ENCODE peak calls at places on chromosomes 13 and 19, in eight cellular contexts. G is K562, O is GM23248, P is mucosa of descending colon, W is pancreas, I is thoracic aorta, Y is IMR-90, E is heart right ventricle. C is an unnamed sample.
A peak's percentile ranks its signal among the peaks of the same experiment; 100 is the strongest.

GRCh38 chr19:4061683-4062575 is 4.8 kb downstream of the ZBTB7A start:
- DNase-seq in I (no peak), E (no peak), W (peak; percentile 86), P (peak; percentile 93), O (peak; percentile 39), Y (no peak), G (no peak), C (peak; percentile 83)

GRCh38 chr13:97432232-97432916 is 1.6 kb upstream of the RAP2A start:
- DNase-seq in E (no peak), Y (no peak), I (no peak), P (peak; percentile 9), O (no peak), W (no peak), G (no peak), C (no peak)

GRCh38 chr19:55103190-55103589 is 14.2 kb downstream of the PPP1R12C start:
- DNase-seq in O (no peak), G (no peak), W (no peak), Y (no peak), I (no peak), P (no peak), E (no peak), C (no peak)

GRCh38 chr13:65497265-65497664 is 1732.9 kb downstream of the PCDH9 start:
- DNase-seq in E (no peak), Y (peak; percentile 68), W (no peak), G (no peak), O (no peak), I (no peak), P (no peak), C (no peak)

GRCh38 chr19:10036601-10037071 is 23.4 kb downstream of the RDH8 start:
- DNase-seq in G (no peak), O (peak; percentile 7), I (no peak), P (no peak), Y (no peak), E (no peak), W (peak; percentile 75), C (no peak)

GRCh38 chr13:35810286-35810685 is 320.9 kb downstream of the DCLK1 start:
- DNase-seq in P (no peak), O (no peak), Y (no peak), W (no peak), E (no peak), G (no peak), I (no peak), C (no peak)

GRCh38 chr13:25242956-25243355 is 44.3 kb downstream of the MTMR6 start:
- DNase-seq in G (no peak), P (no peak), W (no peak), E (no peak), I (no peak), O (no peak), Y (no peak), C (no peak)

GRCh38 chr19:34479396-34479795 is 2.2 kb upstream of the WTIP start:
- DNase-seq in W (no peak), O (no peak), G (no peak), Y (no peak), P (no peak), I (no peak), E (no peak), C (no peak)

GRCh38 chr13:33119886-33120543 is 103.8 kb downstream of the KL start:
- DNase-seq in E (no peak), P (no peak), O (peak; percentile 22), Y (peak; percentile 39), W (no peak), G (no peak), I (no peak), C (no peak)

GRCh38 chr19:5572556-5573286 is 5.0 kb upstream of the TINCR start:
- DNase-seq in O (no peak), E (no peak), Y (no peak), I (no peak), G (no peak), W (no peak), P (peak; percentile 79), C (no peak)

GRCh38 chr13:110304256-110304655 is 2.7 kb downstream of the COL4A1 start:
- DNase-seq in Y (peak; percentile 70), E (no peak), W (no peak), O (peak; percentile 54), P (no peak), G (no peak), I (no peak), C (no peak)

GRCh38 chr13:110303644-110304043 is 3.3 kb downstream of the COL4A1 start:
- DNase-seq in W (no peak), E (no peak), P (no peak), I (no peak), Y (no peak), G (no peak), O (no peak), C (no peak)

GRCh38 chr13:110302154-110302553 is 4.8 kb downstream of the COL4A1 start:
- DNase-seq in O (no peak), Y (no peak), E (no peak), I (no peak), P (no peak), W (no peak), G (no peak), C (no peak)

GRCh38 chr13:110301606-110302131 is 5.3 kb downstream of the COL4A1 start:
- DNase-seq in E (no peak), G (no peak), I (no peak), O (peak; percentile 91), Y (peak; percentile 90), W (no peak), P (no peak), C (no peak)

GRCh38 chr13:110302986-110303385 is 4.0 kb downstream of the COL4A1 start:
- DNase-seq in O (no peak), E (no peak), W (no peak), P (no peak), I (no peak), G (no peak), Y (no peak), C (no peak)
- H3K4me3 ChIP-seq in O (no peak overlapping the region), E (no peak overlapping the region), W (no peak overlapping the region), P (no peak overlapping the region), I (peak overlapping the region; percentile 95), G (no peak overlapping the region), Y (no peak overlapping the region), C (no peak overlapping the region)

DNA sequence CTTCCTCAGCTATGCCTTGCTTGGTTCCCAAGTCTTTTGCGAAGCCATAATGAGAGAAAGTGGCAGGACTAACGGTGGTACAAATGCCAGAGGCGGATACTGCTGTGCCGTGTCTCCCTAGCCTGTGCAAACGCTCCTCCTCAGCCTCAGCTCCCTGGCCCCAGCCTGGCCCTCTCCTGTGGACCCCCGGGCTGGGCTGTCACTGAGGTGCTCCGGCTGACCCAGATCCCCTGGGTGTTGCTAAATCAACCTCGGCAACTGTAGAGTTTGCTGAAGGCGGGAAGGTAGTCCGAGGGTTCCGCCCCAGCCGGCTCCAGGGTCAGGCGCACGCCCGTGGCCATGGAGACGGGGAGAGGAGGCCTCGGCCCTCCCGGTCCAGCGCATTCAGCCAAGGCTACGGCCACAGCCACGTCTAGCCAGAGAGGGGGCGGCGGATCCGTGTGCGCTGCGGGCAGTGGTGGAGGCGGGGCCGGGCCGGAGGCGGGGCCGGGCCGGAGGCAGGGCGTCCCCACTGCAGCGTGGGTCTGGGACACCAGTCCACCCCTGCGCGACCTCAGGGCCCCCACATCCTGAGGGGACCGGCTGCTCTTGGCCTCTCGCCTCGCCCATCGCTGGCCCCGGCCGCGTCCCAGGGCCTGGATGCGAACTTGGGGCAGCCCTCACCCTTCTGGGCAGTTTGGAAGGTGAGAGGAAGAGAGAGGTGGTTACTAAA is 16.4 kb upstream of the ZNF492 start:
- DNase-seq in E (peak; percentile 58), G (no peak), Y (no peak), P (no peak), W (no peak), O (no peak), I (no peak), C (no peak)
- H3K36me3 ChIP-seq in E (no peaks in the 10 kb centered on the region), G (no peaks in the 10 kb centered on the region), Y (no peaks in the 10 kb centered on the region), P (no peaks in the 10 kb centered on the region), W (no peaks in the 10 kb centered on the region), O (no peaks in the 10 kb centered on the region), I (no peaks in the 10 kb centered on the region), C (no peaks in the 10 kb centered on the region)

GRCh38 chr19:28406966-28407365 is 806.0 kb downstream of the UQCRFS1 start:
- DNase-seq in O (no peak), I (no peak), P (no peak), E (no peak), W (no peak), G (peak; percentile 14), Y (no peak), C (no peak)
- H3K4me3 ChIP-seq in O (no peak overlapping the region), I (no peak overlapping the region), P (no peak overlapping the region), E (no peak overlapping the region), W (no peak overlapping the region), G (no peak overlapping the region), Y (no peak overlapping the region), C (no peak overlapping the region)

GRCh38 chr19:29705706-29706105 is 9.4 kb downstream of the C19orf12 start:
- DNase-seq in I (no peak), G (no peak), P (no peak), O (no peak), W (no peak), Y (no peak), E (no peak), C (no peak)
- H3K36me3 ChIP-seq in I (peaks cover 9% of the 10 kb centered on the region), G (peaks cover 19% of the 10 kb centered on the region), P (no peaks in the 10 kb centered on the region), O (no peaks in the 10 kb centered on the region), W (no peaks in the 10 kb centered on the region), Y (peaks cover 37% of the 10 kb centered on the region), E (peaks cover 7% of the 10 kb centered on the region), C (peaks cover 69% of the 10 kb centered on the region)

GRCh38 chr19:49359851-49360845 is 2.1 kb downstream of the TEAD2 start:
- DNase-seq in E (no peak), W (no peak), G (no peak), O (no peak), Y (no peak), I (no peak), P (no peak), C (no peak)

GRCh38 chr19:49361438-49362047 is 673 bp downstream of the TEAD2 start:
- DNase-seq in W (peak; percentile 91), E (peak; percentile 89), P (peak; percentile 80), G (peak; percentile 88), I (no peak), Y (peak; percentile 80), O (peak; percentile 75), C (peak; percentile 82)

GRCh38 chr19:49355890-49356289 is 6.3 kb downstream of the TEAD2 start:
- DNase-seq in E (peak; percentile 35), G (no peak), Y (no peak), P (no peak), O (no peak), I (no peak), W (no peak), C (peak; percentile 79)

GRCh38 chr19:49357186-49357585 is 5.0 kb downstream of the TEAD2 start:
- DNase-seq in I (no peak), Y (no peak), P (no peak), O (no peak), E (no peak), G (no peak), W (no peak), C (no peak)

GRCh38 chr19:49356382-49356781 is 5.8 kb downstream of the TEAD2 start:
- DNase-seq in G (no peak), P (no peak), W (no peak), E (no peak), O (no peak), I (no peak), Y (no peak), C (no peak)
- H3K4me3 ChIP-seq in G (no peak overlapping the region), P (no peak overlapping the region), W (no peak overlapping the region), E (peak overlapping the region; percentile 8), O (no peak overlapping the region), I (no peak overlapping the region), Y (no peak overlapping the region), C (no peak overlapping the region)

GRCh38 chr13:30622551-30622950 is 4.8 kb downstream of the USPL1 start:
- DNase-seq in O (peak; percentile 66), I (no peak), Y (no peak), P (no peak), W (no peak), G (no peak), E (no peak), C (no peak)
- H3K36me3 ChIP-seq in O (peaks cover 13% of the 10 kb centered on the region), I (no peaks in the 10 kb centered on the region), Y (peaks cover 13% of the 10 kb centered on the region), P (no peaks in the 10 kb centered on the region), W (no peaks in the 10 kb centered on the region), G (peaks cover 44% of the 10 kb centered on the region), E (peaks cover 3% of the 10 kb centered on the region), C (peaks cover 48% of the 10 kb centered on the region)